ENCODE peak calls at places on chromosomes 3 and 15, in seven cellular contexts. Y, B, F, L, S, H and V are unnamed samples.
A peak's percentile ranks its signal among the peaks of the same experiment; 100 is the strongest.

GRCh38 chr15:35019401-35020327 is 31.6 kb upstream of the ZNF770 start:
- DNase-seq in Y (no peak), B (no peak), F (no peak), L (no peak), S (peak; percentile 10), H (peak; percentile 16), V (no peak)

GRCh38 chr3:124260206-124260915 is 268.4 kb upstream of the ROPN1 start:
- DNase-seq in Y (no peak), B (no peak), F (peak; percentile 56), L (peak; percentile 78), S (peak; percentile 43), H (peak; percentile 84), V (peak; percentile 83)

GRCh38 chr3:78337801-78338211 is 1297.9 kb downstream of the ROBO2 start:
- DNase-seq in Y (no peak), B (no peak), F (no peak), L (no peak), S (no peak), H (no peak), V (peak; percentile 51)

GRCh38 chr3:183862610-183863009 is 22.1 kb downstream of the PARL start:
- DNase-seq in Y (no peak), B (no peak), F (no peak), L (no peak), S (no peak), H (no peak), V (no peak)

GRCh38 chr15:85708402-85708932 is 86.3 kb downstream of the KLHL25 start:
- DNase-seq in Y (no peak), B (no peak), F (no peak), L (no peak), S (no peak), H (no peak), V (peak; percentile 56)

GRCh38 chr3:24598691-24599090 is 104.0 kb upstream of the THRB start:
- DNase-seq in Y (no peak), B (no peak), F (no peak), L (no peak), S (no peak), H (no peak), V (peak; percentile 44)

GRCh38 chr3:194273396-194274310 is 77.5 kb downstream of the CPN2 start:
- DNase-seq in Y (no peak), B (no peak), F (no peak), L (no peak), S (no peak), H (peak; percentile 10), V (no peak)

GRCh38 chr3:172808969-172809546 is 58.5 kb downstream of the ECT2 start:
- DNase-seq in Y (peak; percentile 35), B (peak; percentile 36), F (no peak), L (peak; percentile 71), S (peak; percentile 43), H (no peak), V (peak; percentile 61)

GRCh38 chr3:108062051-108062450 is 28.8 kb downstream of the CD47 start:
- DNase-seq in Y (no peak), B (peak; percentile 30), F (no peak), L (no peak), S (no peak), H (no peak), V (no peak)

GRCh38 chr15:66294157-66294931 is 976 bp downstream of the DIS3L start:
- DNase-seq in Y (peak; percentile 49), B (peak; percentile 70), F (no peak), L (peak; percentile 54), S (peak; percentile 70), H (no peak), V (peak; percentile 77)

GRCh38 chr3:9820944-9821343 is 10.9 kb downstream of the TTLL3 start:
- DNase-seq in Y (no peak), B (peak; percentile 15), F (peak; percentile 1), L (no peak), S (no peak), H (no peak), V (peak; percentile 24)

GRCh38 chr3:104717828-104718196 is 648.9 kb upstream of the ALCAM start:
- DNase-seq in Y (no peak), B (peak; percentile 3), F (no peak), L (no peak), S (no peak), H (no peak), V (no peak)

GRCh38 chr3:46812237-46812791 is 50.9 kb downstream of the MYL3 start:
- DNase-seq in Y (peak; percentile 19), B (no peak), F (peak; percentile 83), L (peak; percentile 47), S (peak; percentile 18), H (peak; percentile 72), V (peak; percentile 74)

GRCh38 chr3:29560031-29560430 is 279.2 kb downstream of the RBMS3 start:
- DNase-seq in Y (no peak), B (no peak), F (no peak), L (no peak), S (no peak), H (no peak), V (no peak)

GRCh38 chr3:106820726-106821362 is 556.4 kb upstream of the CCDC54 start:
- DNase-seq in Y (no peak), B (no peak), F (no peak), L (no peak), S (no peak), H (no peak), V (no peak)

GRCh38 chr3:126678691-126679317 is 23.9 kb upstream of the TXNRD3 start:
- DNase-seq in Y (peak; percentile 20), B (peak; percentile 78), F (no peak), L (no peak), S (no peak), H (no peak), V (no peak)

GRCh38 chr3:146493221-146493620 is 23.9 kb upstream of the PLSCR2 start:
- DNase-seq in Y (no peak), B (no peak), F (no peak), L (no peak), S (peak; percentile 47), H (no peak), V (no peak)

GRCh38 chr15:64903331-64903950 is 8.3 kb upstream of the ANKDD1A start:
- DNase-seq in Y (no peak), B (no peak), F (no peak), L (no peak), S (no peak), H (no peak), V (no peak)

GRCh38 chr3:81743096-81744025 is 18.1 kb downstream of the GBE1 start:
- DNase-seq in Y (no peak), B (no peak), F (no peak), L (peak; percentile 96), S (peak; percentile 95), H (peak; percentile 77), V (peak; percentile 84)

GRCh38 chr3:195823998-195824397 is 12.3 kb upstream of the MUC4 start:
- DNase-seq in Y (no peak), B (no peak), F (no peak), L (no peak), S (no peak), H (no peak), V (peak; percentile 44)

GRCh38 chr3:31670722-31671121 is 138.0 kb downstream of the STT3B start:
- DNase-seq in Y (no peak), B (no peak), F (no peak), L (no peak), S (no peak), H (no peak), V (no peak)

GRCh38 chr3:40995271-40995670 is 204.0 kb upstream of the CTNNB1 start:
- DNase-seq in Y (no peak), B (no peak), F (no peak), L (no peak), S (no peak), H (no peak), V (no peak)

GRCh38 chr3:125214738-125215137 is 2.2 kb upstream of the SLC12A8 start:
- DNase-seq in Y (no peak), B (no peak), F (no peak), L (no peak), S (no peak), H (no peak), V (no peak)

GRCh38 chr15:32994810-32995424 is 199.6 kb downstream of the FMN1 start:
- DNase-seq in Y (peak; percentile 9), B (peak; percentile 44), F (no peak), L (peak; percentile 70), S (peak; percentile 39), H (no peak), V (peak; percentile 61)

GRCh38 chr3:138043266-138044029 is 33.5 kb downstream of the CLDN18 start:
- DNase-seq in Y (no peak), B (no peak), F (no peak), L (peak; percentile 86), S (peak; percentile 89), H (no peak), V (peak; percentile 70)

GRCh38 chr3:125116311-125117069 is 60.7 kb upstream of the HEG1 start:
- DNase-seq in Y (no peak), B (no peak), F (no peak), L (peak; percentile 82), S (peak; percentile 80), H (no peak), V (peak; percentile 87)